ENCODE peak calls at places on chromosomes 5 and 9, in eight cellular contexts. C is GM13976, K is dorsolateral prefrontal cortex, H is ovary, Z is NB4, U is pancreas, W is fibroblast of gingiva, G is germinal center. S is an unnamed sample.

GRCh38 chr5:174446446-174446845 is 277.9 kb upstream of the MSX2 start:
- DNase-seq in C (no peak), K (no peak), H (no peak), Z (no peak), U (no peak), W (no peak), G (no peak), S (no peak)

GRCh38 chr5:32964246-32964645 is 253.1 kb downstream of the NPR3 start:
- DNase-seq in C (no peak), K (no peak), H (no peak), Z (no peak), U (no peak), W (no peak), G (no peak), S (no peak)

GRCh38 chr5:72138943-72139467 is 31.7 kb downstream of the MAP1B start:
- DNase-seq in C (no peak), K (no peak), H (peak), Z (peak), U (no peak), W (peak), G (no peak), S (no peak)

GRCh38 chr9:6106576-6107339 is 91.3 kb upstream of the RANBP6 start:
- DNase-seq in C (peak), K (no peak), H (no peak), Z (peak), U (no peak), W (peak), G (no peak), S (peak)

GRCh38 chr9:19154135-19154612 is 26.9 kb upstream of the PLIN2 start:
- DNase-seq in C (no peak), K (no peak), H (peak), Z (peak), U (peak), W (peak), G (no peak), S (no peak)

GRCh38 chr9:138096192-138096845 is 218.7 kb downstream of the CACNA1B start:
- DNase-seq in C (peak), K (no peak), H (no peak), Z (no peak), U (no peak), W (no peak), G (no peak), S (no peak)

GRCh38 chr9:77512876-77513275 is 135.2 kb downstream of the GNA14 start:
- DNase-seq in C (no peak), K (no peak), H (no peak), Z (no peak), U (no peak), W (no peak), G (no peak), S (no peak)

GRCh38 chr5:142012792-142013388 is at the start of gene GNPDA1:
- DNase-seq in C (peak), K (peak), H (peak), Z (peak), U (peak), W (peak), G (peak), S (peak)

GRCh38 chr5:61082516-61083280 is 79.6 kb downstream of the SMIM15 start:
- DNase-seq in C (no peak), K (no peak), H (no peak), Z (no peak), U (no peak), W (no peak), G (no peak), S (no peak)

S was measured in GM19239.